ENCODE peak calls at places on chromosomes 11 and 22, in four cellular contexts. N is adrenal gland, W is PC-3, P is MM.1S. F is an unnamed sample.

GRCh38 chr11:35712533-35712932 is 50.0 kb downstream of the TRIM44 start:
- DNase-seq in W (no peak), P (no peak), N (no peak), F (no peak)

GRCh38 chr11:69291459-69292110 is 2.4 kb upstream of the MYEOV start:
- DNase-seq in N (no peak), P (no peak), W (no peak), F (no peak)

GRCh38 chr11:1281326-1281973 is 28.0 kb downstream of the TOLLIP start:
- DNase-seq in N (no peak), W (no peak), P (no peak), F (no peak)

GRCh38 chr11:108224908-108225786 is 2.3 kb downstream of the ATM start:
- DNase-seq in P (no peak), N (no peak), W (no peak), F (no peak)

GRCh38 chr22:36816635-36817428 is at the start of gene PVALB:
- DNase-seq in W (peak; percentile 29), N (peak; percentile 37), P (peak; percentile 69), F (no peak)

GRCh38 chr11:34342008-34342533 is 15.7 kb downstream of the ABTB2 start:
- DNase-seq in P (no peak), N (no peak), W (no peak), F (no peak)

GRCh38 chr22:16956290-16956689 is 51.7 kb downstream of the GAB4 start:
- DNase-seq in W (no peak), P (no peak), N (no peak), F (no peak)

GRCh38 chr22:23285734-23286133 is 105.4 kb downstream of the BCR start:
- DNase-seq in W (no peak), N (no peak), P (no peak), F (no peak)

GRCh38 chr11:80320765-80321164 is 879.9 kb upstream of the TENM4 start:
- DNase-seq in W (peak; percentile 23), N (no peak), P (peak; percentile 77), F (no peak)

GRCh38 chr22:28123989-28124766 is 205.1 kb upstream of the PITPNB start:
- DNase-seq in W (no peak), N (no peak), P (no peak), F (peak; percentile 30)

GRCh38 chr11:72141066-72141465 is 5.5 kb downstream of the FOLR3 start:
- DNase-seq in W (peak; percentile 78), P (no peak), N (no peak), F (peak; percentile 98)

GRCh38 chr22:32327596-32328171 is 30.0 kb upstream of the RFPL3 start:
- DNase-seq in P (no peak), W (no peak), N (no peak), F (no peak)

GRCh38 chr11:27839226-27839913 is 139.1 kb upstream of the BDNF start:
- DNase-seq in W (peak; percentile 52), P (peak; percentile 45), N (no peak), F (no peak)

GRCh38 chr22:27662359-27663030 is 139.1 kb downstream of the MN1 start:
- DNase-seq in W (no peak), P (no peak), N (peak; percentile 68), F (no peak)

GRCh38 chr22:26576026-26576680 is 13.8 kb downstream of the TPST2 start:
- DNase-seq in N (no peak), P (no peak), W (no peak), F (no peak)

GRCh38 chr22:50676661-50677492 is 4.3 kb downstream of the SHANK3 start:
- DNase-seq in W (no peak), N (no peak), P (no peak), F (no peak)

GRCh38 chr11:1451781-1452470 is 34.7 kb downstream of the MOB2 start:
- DNase-seq in P (no peak), N (no peak), W (no peak), F (no peak)

GRCh38 chr11:32056445-32056844 is 34.4 kb upstream of the RCN1 start:
- DNase-seq in P (no peak), W (peak; percentile 32), N (no peak), F (no peak)

GRCh38 chr11:12876340-12876739 is 132.8 kb upstream of the RASSF10 start:
- DNase-seq in N (no peak), W (no peak), P (no peak), F (no peak)

GRCh38 chr11:280762-281485 is 2.7 kb downstream of the NLRP6 start:
- DNase-seq in W (no peak), P (no peak), N (no peak), F (peak; percentile 21)

GRCh38 chr11:120649316-120649715 is 137.8 kb downstream of the GRIK4 start:
- DNase-seq in W (no peak), P (no peak), N (no peak), F (no peak)

GRCh38 chr11:34160049-34160721 is 54.8 kb downstream of the NAT10 start:
- DNase-seq in P (no peak), W (no peak), N (no peak), F (no peak)

GRCh38 chr11:15493066-15493465 is 378.3 kb downstream of the INSC start:
- DNase-seq in N (no peak), P (no peak), W (no peak), F (no peak)

GRCh38 chr11:36622431-36623136 is 24.5 kb upstream of the RAG2 start:
- DNase-seq in N (no peak), W (peak; percentile 48), P (peak; percentile 55), F (peak; percentile 34)

GRCh38 chr11:66953431-66953833 is 4.8 kb downstream of the PC start:
- DNase-seq in N (peak; percentile 40), W (no peak), P (no peak), F (no peak)

GRCh38 chr22:43375951-43376455 is 32.8 kb upstream of the SCUBE1 start:
- DNase-seq in N (no peak), W (no peak), P (no peak), F (no peak)

GRCh38 chr11:74644084-74644483 is 51.7 kb downstream of the POLD3 start:
- DNase-seq in N (no peak), W (no peak), P (no peak), F (no peak)
- H3K27ac ChIP-seq in N (no peak overlapping the region), W (no peak overlapping the region), P (no peak overlapping the region), F (no peak overlapping the region)

DNA sequence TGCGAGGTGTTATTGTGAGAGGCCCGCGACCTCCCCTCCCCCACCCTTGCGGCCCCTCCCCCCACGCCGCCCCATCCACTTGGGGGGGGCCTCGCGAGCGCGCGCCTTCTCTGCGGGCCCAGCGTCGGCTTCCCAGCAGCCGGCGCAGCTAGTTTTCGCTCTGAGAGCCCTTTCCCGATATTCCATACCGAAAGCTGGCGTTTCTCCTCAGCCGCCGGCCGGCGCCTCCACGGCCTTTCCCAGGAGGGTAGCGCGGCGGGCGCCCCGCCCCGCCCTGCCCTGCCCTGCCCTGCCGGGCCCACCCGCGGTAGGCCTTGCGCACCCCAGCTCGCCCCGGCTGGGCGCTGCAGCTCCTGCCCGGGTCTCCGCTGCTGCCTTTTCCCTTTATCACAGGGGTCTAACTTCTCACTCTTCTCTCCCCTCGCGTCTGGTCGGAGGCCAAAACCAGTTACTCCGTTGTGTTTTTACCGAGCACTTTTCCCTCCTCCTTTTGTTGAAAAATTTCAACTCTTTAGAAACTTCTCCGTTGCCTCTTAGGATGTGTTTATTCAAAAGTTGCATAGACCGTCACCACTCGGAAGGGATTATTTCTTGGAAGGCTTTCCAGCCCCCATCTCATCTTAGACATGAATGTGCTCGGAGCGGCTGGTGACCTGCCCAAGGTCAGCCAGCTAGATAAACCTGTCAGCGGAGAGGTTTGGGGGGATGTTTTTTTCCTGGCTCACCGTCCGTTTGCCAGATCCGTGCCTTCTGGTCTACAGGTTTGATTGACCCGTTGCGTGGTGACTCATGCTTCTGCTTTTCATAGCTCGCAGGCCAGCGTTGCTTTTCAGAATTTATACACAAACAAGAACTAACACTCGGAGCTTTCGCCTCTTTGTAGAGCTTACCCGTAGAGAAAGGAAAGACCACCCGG is 648 bp downstream of the PAFAH1B2 start:
- DNase-seq in P (peak; percentile 47), N (peak; percentile 71), W (peak; percentile 79), F (peak; percentile 71)
- TF ChIP-seq CTCF in P (no peak), N (no peak), W (no peak), F (no peak)

GRCh38 chr22:21661991-21662390 is 3.8 kb upstream of the PPIL2 start:
- DNase-seq in P (no peak), W (no peak), N (no peak), F (no peak)

GRCh38 chr22:21657020-21657360 is 8.8 kb upstream of the PPIL2 start:
- DNase-seq in N (no peak), P (no peak), W (no peak), F (no peak)

GRCh38 chr22:21659864-21660525 is 5.8 kb upstream of the PPIL2 start:
- DNase-seq in W (no peak), P (no peak), N (no peak), F (no peak)

GRCh38 chr22:21660904-21661303 is 4.9 kb upstream of the PPIL2 start:
- DNase-seq in N (no peak), P (no peak), W (no peak), F (no peak)

DNA sequence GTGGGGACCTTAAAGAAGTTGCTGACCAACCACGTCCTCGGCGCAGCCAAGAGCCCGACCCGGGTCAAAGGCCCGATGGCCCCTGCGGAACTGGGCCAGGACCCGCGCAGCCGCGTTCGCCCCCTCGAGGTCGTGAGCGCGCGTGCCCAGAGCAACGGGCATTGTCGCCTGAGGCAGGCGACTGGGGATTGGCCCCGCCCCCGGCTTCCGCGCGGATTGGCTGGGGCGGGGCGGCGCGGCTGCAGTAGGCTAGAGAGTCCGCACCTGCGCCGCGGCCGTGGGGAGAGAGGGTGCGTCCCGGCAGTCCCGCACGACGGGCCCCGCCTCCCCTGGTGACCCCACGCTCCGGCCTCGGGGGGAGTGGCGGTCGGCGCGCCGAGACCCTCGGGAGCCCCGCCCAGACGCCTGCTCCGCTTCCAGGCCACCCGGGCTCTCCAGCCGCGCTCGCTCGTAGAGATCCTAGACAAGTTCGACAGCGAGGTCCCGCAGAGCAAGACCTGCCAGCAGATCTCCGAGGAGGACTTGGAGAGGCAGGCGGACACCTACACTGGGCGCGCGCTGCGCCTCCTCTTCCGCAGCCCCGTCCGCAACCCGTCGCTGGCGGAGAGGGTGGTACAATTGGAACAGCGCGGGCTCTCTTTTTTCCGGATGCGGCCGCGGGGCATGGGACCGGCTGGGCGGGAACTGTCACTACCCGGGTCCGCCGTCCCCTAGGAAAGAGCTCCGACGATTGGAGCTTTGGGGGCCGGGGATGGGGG is 8.3 kb upstream of the PPIL2 start:
- DNase-seq in N (peak; percentile 62), W (peak; percentile 71), P (peak; percentile 83), F (no peak)
- H3K27ac ChIP-seq in N (no peak overlapping the region), W (no peak overlapping the region), P (no peak overlapping the region), F (no peak overlapping the region)

GRCh38 chr11:20601221-20601914 is 2.0 kb downstream of the SLC6A5 start:
- DNase-seq in N (no peak), P (no peak), W (no peak), F (no peak)
- TF ChIP-seq CTCF in N (no peak), P (no peak), W (no peak), F (peak; percentile 4)

GRCh38 chr11:63672156-63672463 is 934 bp upstream of the ATL3 start:
- DNase-seq in W (no peak), P (no peak), N (no peak), F (no peak)
- H3K27ac ChIP-seq in W (no peak overlapping the region), P (no peak overlapping the region), N (no peak overlapping the region), F (no peak overlapping the region)

GRCh38 chr22:41256254-41256897 is 15.6 kb upstream of the CHADL start:
- DNase-seq in W (peak; percentile 82), N (no peak), P (no peak), F (no peak)
- TF ChIP-seq CTCF in W (peak; percentile 45), N (no peak), P (no peak), F (peak; percentile 66)

DNA sequence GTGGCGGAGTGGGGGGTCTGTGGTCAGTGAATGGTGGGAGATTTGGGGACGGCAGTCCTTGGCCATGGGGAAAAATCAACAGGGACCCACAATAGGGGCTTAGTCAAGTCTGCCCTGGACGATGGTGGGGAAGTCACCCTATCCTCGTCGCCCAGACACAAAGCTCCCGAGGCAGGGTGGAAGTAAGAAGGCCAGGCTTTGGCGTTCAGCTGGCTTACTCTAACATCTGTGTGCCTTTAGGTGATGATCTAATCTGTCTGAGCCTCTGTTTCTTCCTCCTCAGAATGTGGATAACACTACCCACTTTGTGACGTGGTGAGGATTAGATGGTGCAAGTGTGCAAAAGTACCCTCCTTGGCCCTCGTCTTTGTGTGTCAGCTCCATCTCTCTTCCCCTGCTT is 192.2 kb downstream of the ST3GAL4 start:
- DNase-seq in W (no peak), P (no peak), N (no peak), F (no peak)
- H3K27ac ChIP-seq in W (no peak overlapping the region), P (no peak overlapping the region), N (no peak overlapping the region), F (no peak overlapping the region)

F was measured in foreskin keratinocyte.